ENCODE peak calls at places on chromosomes 12 and 14, in eight cellular contexts. One of them, this sample, is unnamed.

GRCh38 chr12:118189761-118190181 is 53.8 kb downstream of the PEBP1 start:
- DNase-seq in PC-3: no peak
- DNase-seq in NCI-H187: no peak
- DNase-seq in myocyte: peak
- DNase-seq in activated naive CD4-positive, alpha-beta T cell treated with anti-CD3 and anti-CD28 coated beads, Interleukin-2, amount 50 U/mL, for 72 hours: no peak
- DNase-seq in CD8-positive, alpha-beta memory T cell: no peak
- DNase-seq in GM04504: no peak
- DNase-seq in Calu3: no peak
- DNase-seq in this sample: peak

GRCh38 chr12:30533518-30533917 is 162.2 kb downstream of the IPO8 start:
- DNase-seq in GM04504: no peak
- DNase-seq in NCI-H187: no peak
- DNase-seq in activated naive CD4-positive, alpha-beta T cell treated with anti-CD3 and anti-CD28 coated beads, Interleukin-2, amount 50 U/mL, for 72 hours: no peak
- DNase-seq in myocyte: peak
- DNase-seq in Calu3: no peak
- DNase-seq in CD8-positive, alpha-beta memory T cell: no peak
- DNase-seq in PC-3: peak
- DNase-seq in this sample: no peak

GRCh38 chr14:49594347-49595089 is 4.2 kb upstream of the LRR1 start:
- DNase-seq in NCI-H187: no peak
- DNase-seq in Calu3: no peak
- DNase-seq in CD8-positive, alpha-beta memory T cell: no peak
- DNase-seq in myocyte: no peak
- DNase-seq in GM04504: no peak
- DNase-seq in activated naive CD4-positive, alpha-beta T cell treated with anti-CD3 and anti-CD28 coated beads, Interleukin-2, amount 50 U/mL, for 72 hours: no peak
- DNase-seq in PC-3: peak
- DNase-seq in this sample: no peak

GRCh38 chr14:96204151-96205058 is at the start of gene BDKRB2:
- DNase-seq in activated naive CD4-positive, alpha-beta T cell treated with anti-CD3 and anti-CD28 coated beads, Interleukin-2, amount 50 U/mL, for 72 hours: no peak
- DNase-seq in NCI-H187: peak
- DNase-seq in GM04504: peak
- DNase-seq in Calu3: peak
- DNase-seq in myocyte: peak
- DNase-seq in CD8-positive, alpha-beta memory T cell: no peak
- DNase-seq in PC-3: peak
- DNase-seq in this sample: peak

GRCh38 chr12:120136093-120136770 is 19.7 kb upstream of the RAB35 start:
- DNase-seq in CD8-positive, alpha-beta memory T cell: no peak
- DNase-seq in myocyte: no peak
- DNase-seq in PC-3: peak
- DNase-seq in activated naive CD4-positive, alpha-beta T cell treated with anti-CD3 and anti-CD28 coated beads, Interleukin-2, amount 50 U/mL, for 72 hours: no peak
- DNase-seq in NCI-H187: no peak
- DNase-seq in GM04504: no peak
- DNase-seq in Calu3: no peak
- DNase-seq in this sample: no peak

GRCh38 chr12:117450186-117450585 is 88.8 kb upstream of the NOS1 start:
- DNase-seq in NCI-H187: no peak
- DNase-seq in activated naive CD4-positive, alpha-beta T cell treated with anti-CD3 and anti-CD28 coated beads, Interleukin-2, amount 50 U/mL, for 72 hours: no peak
- DNase-seq in Calu3: no peak
- DNase-seq in PC-3: no peak
- DNase-seq in CD8-positive, alpha-beta memory T cell: no peak
- DNase-seq in myocyte: no peak
- DNase-seq in GM04504: no peak
- DNase-seq in this sample: no peak

GRCh38 chr12:1059162-1059561 is 68.1 kb downstream of the ERC1 start:
- DNase-seq in NCI-H187: no peak
- DNase-seq in PC-3: no peak
- DNase-seq in CD8-positive, alpha-beta memory T cell: no peak
- DNase-seq in GM04504: no peak
- DNase-seq in activated naive CD4-positive, alpha-beta T cell treated with anti-CD3 and anti-CD28 coated beads, Interleukin-2, amount 50 U/mL, for 72 hours: no peak
- DNase-seq in myocyte: no peak
- DNase-seq in Calu3: no peak
- DNase-seq in this sample: no peak

GRCh38 chr14:54866588-54866987 is 36.0 kb downstream of the GCH1 start:
- DNase-seq in NCI-H187: no peak
- DNase-seq in PC-3: no peak
- DNase-seq in activated naive CD4-positive, alpha-beta T cell treated with anti-CD3 and anti-CD28 coated beads, Interleukin-2, amount 50 U/mL, for 72 hours: no peak
- DNase-seq in CD8-positive, alpha-beta memory T cell: no peak
- DNase-seq in myocyte: peak
- DNase-seq in Calu3: no peak
- DNase-seq in GM04504: no peak
- DNase-seq in this sample: no peak

GRCh38 chr12:54988402-54989054 is 4.0 kb upstream of the TESPA1 start:
- DNase-seq in CD8-positive, alpha-beta memory T cell: no peak
- DNase-seq in PC-3: peak
- DNase-seq in NCI-H187: no peak
- DNase-seq in GM04504: no peak
- DNase-seq in activated naive CD4-positive, alpha-beta T cell treated with anti-CD3 and anti-CD28 coated beads, Interleukin-2, amount 50 U/mL, for 72 hours: no peak
- DNase-seq in Calu3: peak
- DNase-seq in myocyte: peak
- DNase-seq in this sample: no peak

GRCh38 chr14:54738009-54738408 is 164.6 kb downstream of the GCH1 start:
- DNase-seq in myocyte: no peak
- DNase-seq in PC-3: peak
- DNase-seq in GM04504: no peak
- DNase-seq in Calu3: no peak
- DNase-seq in activated naive CD4-positive, alpha-beta T cell treated with anti-CD3 and anti-CD28 coated beads, Interleukin-2, amount 50 U/mL, for 72 hours: no peak
- DNase-seq in CD8-positive, alpha-beta memory T cell: no peak
- DNase-seq in NCI-H187: no peak
- DNase-seq in this sample: no peak

GRCh38 chr14:35337074-35337556 is 44.9 kb downstream of the PSMA6 start:
- DNase-seq in myocyte: no peak
- DNase-seq in CD8-positive, alpha-beta memory T cell: no peak
- DNase-seq in NCI-H187: no peak
- DNase-seq in GM04504: no peak
- DNase-seq in Calu3: no peak
- DNase-seq in PC-3: no peak
- DNase-seq in activated naive CD4-positive, alpha-beta T cell treated with anti-CD3 and anti-CD28 coated beads, Interleukin-2, amount 50 U/mL, for 72 hours: no peak
- DNase-seq in this sample: no peak

GRCh38 chr12:108955225-108955835 is 65.5 kb downstream of the SVOP start:
- DNase-seq in activated naive CD4-positive, alpha-beta T cell treated with anti-CD3 and anti-CD28 coated beads, Interleukin-2, amount 50 U/mL, for 72 hours: no peak
- DNase-seq in GM04504: peak
- DNase-seq in myocyte: peak
- DNase-seq in NCI-H187: peak
- DNase-seq in CD8-positive, alpha-beta memory T cell: no peak
- DNase-seq in PC-3: peak
- DNase-seq in Calu3: no peak
- DNase-seq in this sample: peak

GRCh38 chr14:92967346-92967926 is 44.5 kb downstream of the CHGA start:
- DNase-seq in activated naive CD4-positive, alpha-beta T cell treated with anti-CD3 and anti-CD28 coated beads, Interleukin-2, amount 50 U/mL, for 72 hours: no peak
- DNase-seq in GM04504: no peak
- DNase-seq in PC-3: no peak
- DNase-seq in CD8-positive, alpha-beta memory T cell: no peak
- DNase-seq in NCI-H187: no peak
- DNase-seq in Calu3: no peak
- DNase-seq in myocyte: no peak
- DNase-seq in this sample: no peak

GRCh38 chr14:99169776-99170356 is 102.1 kb downstream of the BCL11B start:
- DNase-seq in myocyte: no peak
- DNase-seq in Calu3: no peak
- DNase-seq in GM04504: no peak
- DNase-seq in PC-3: no peak
- DNase-seq in CD8-positive, alpha-beta memory T cell: no peak
- DNase-seq in activated naive CD4-positive, alpha-beta T cell treated with anti-CD3 and anti-CD28 coated beads, Interleukin-2, amount 50 U/mL, for 72 hours: no peak
- DNase-seq in NCI-H187: no peak
- DNase-seq in this sample: no peak

GRCh38 chr12:42539696-42540095 is 49.9 kb downstream of the PRICKLE1 start:
- DNase-seq in CD8-positive, alpha-beta memory T cell: no peak
- DNase-seq in activated naive CD4-positive, alpha-beta T cell treated with anti-CD3 and anti-CD28 coated beads, Interleukin-2, amount 50 U/mL, for 72 hours: no peak
- DNase-seq in NCI-H187: no peak
- DNase-seq in myocyte: no peak
- DNase-seq in Calu3: no peak
- DNase-seq in PC-3: no peak
- DNase-seq in GM04504: no peak
- DNase-seq in this sample: no peak

GRCh38 chr12:49619286-49619685 is 4.1 kb upstream of the PRPF40B start:
- DNase-seq in GM04504: no peak
- DNase-seq in PC-3: peak
- DNase-seq in myocyte: no peak
- DNase-seq in NCI-H187: no peak
- DNase-seq in CD8-positive, alpha-beta memory T cell: no peak
- DNase-seq in activated naive CD4-positive, alpha-beta T cell treated with anti-CD3 and anti-CD28 coated beads, Interleukin-2, amount 50 U/mL, for 72 hours: no peak
- DNase-seq in Calu3: no peak
- DNase-seq in this sample: no peak

GRCh38 chr14:95346820-95347219 is 27.1 kb upstream of the CLMN start:
- DNase-seq in PC-3: peak
- DNase-seq in Calu3: no peak
- DNase-seq in myocyte: peak
- DNase-seq in activated naive CD4-positive, alpha-beta T cell treated with anti-CD3 and anti-CD28 coated beads, Interleukin-2, amount 50 U/mL, for 72 hours: no peak
- DNase-seq in NCI-H187: no peak
- DNase-seq in CD8-positive, alpha-beta memory T cell: no peak
- DNase-seq in GM04504: no peak
- DNase-seq in this sample: no peak

GRCh38 chr12:99959549-99960170 is 25.1 kb downstream of the ANKS1B start:
- DNase-seq in myocyte: peak
- DNase-seq in activated naive CD4-positive, alpha-beta T cell treated with anti-CD3 and anti-CD28 coated beads, Interleukin-2, amount 50 U/mL, for 72 hours: no peak
- DNase-seq in GM04504: no peak
- DNase-seq in Calu3: no peak
- DNase-seq in CD8-positive, alpha-beta memory T cell: no peak
- DNase-seq in NCI-H187: no peak
- DNase-seq in PC-3: peak
- DNase-seq in this sample: no peak

GRCh38 chr14:84988391-84988790 is 541.6 kb upstream of the FLRT2 start:
- DNase-seq in activated naive CD4-positive, alpha-beta T cell treated with anti-CD3 and anti-CD28 coated beads, Interleukin-2, amount 50 U/mL, for 72 hours: no peak
- DNase-seq in CD8-positive, alpha-beta memory T cell: no peak
- DNase-seq in PC-3: no peak
- DNase-seq in myocyte: peak
- DNase-seq in NCI-H187: no peak
- DNase-seq in GM04504: no peak
- DNase-seq in Calu3: no peak
- DNase-seq in this sample: no peak

GRCh38 chr12:62207248-62207647 is 53.0 kb upstream of the USP15 start:
- DNase-seq in Calu3: no peak
- DNase-seq in GM04504: no peak
- DNase-seq in NCI-H187: no peak
- DNase-seq in activated naive CD4-positive, alpha-beta T cell treated with anti-CD3 and anti-CD28 coated beads, Interleukin-2, amount 50 U/mL, for 72 hours: no peak
- DNase-seq in CD8-positive, alpha-beta memory T cell: no peak
- DNase-seq in PC-3: no peak
- DNase-seq in myocyte: no peak
- DNase-seq in this sample: no peak

GRCh38 chr12:51265024-51265423 is 5.2 kb downstream of the SMAGP start:
- DNase-seq in activated naive CD4-positive, alpha-beta T cell treated with anti-CD3 and anti-CD28 coated beads, Interleukin-2, amount 50 U/mL, for 72 hours: no peak
- DNase-seq in CD8-positive, alpha-beta memory T cell: no peak
- DNase-seq in NCI-H187: no peak
- DNase-seq in myocyte: no peak
- DNase-seq in PC-3: no peak
- DNase-seq in GM04504: no peak
- DNase-seq in Calu3: no peak
- DNase-seq in this sample: no peak